ENCODE peak calls at places on chromosome 19, in eight cellular contexts. One of them, this sample, is unnamed.

GRCh38 chr19:55585658-55586339 is 5.2 kb upstream of the ZNF579 start:
- DNase-seq in heart left ventricle: peak; percentile 91
- DNase-seq in lower leg skin: peak; percentile 89
- DNase-seq in bronchial epithelial cell: no peak
- DNase-seq in neural progenitor cell: peak; percentile 89
- DNase-seq in skeletal muscle cell: peak; percentile 63
- DNase-seq in adrenal gland: peak; percentile 89
- DNase-seq in CD4-positive, alpha-beta memory T cell: peak; percentile 23
- DNase-seq in this sample: no peak

GRCh38 chr19:49888478-49888901 is 8.2 kb downstream of the IL4I1 start:
- DNase-seq in heart left ventricle: no peak
- DNase-seq in lower leg skin: no peak
- DNase-seq in bronchial epithelial cell: no peak
- DNase-seq in neural progenitor cell: no peak
- DNase-seq in skeletal muscle cell: no peak
- DNase-seq in adrenal gland: no peak
- DNase-seq in CD4-positive, alpha-beta memory T cell: no peak
- DNase-seq in this sample: no peak

GRCh38 chr19:30303131-30303654 is 69.0 kb upstream of the ZNF536 start:
- DNase-seq in heart left ventricle: no peak
- DNase-seq in lower leg skin: no peak
- DNase-seq in bronchial epithelial cell: no peak
- DNase-seq in neural progenitor cell: no peak
- DNase-seq in skeletal muscle cell: no peak
- DNase-seq in adrenal gland: no peak
- DNase-seq in CD4-positive, alpha-beta memory T cell: no peak
- DNase-seq in this sample: no peak

GRCh38 chr19:21482863-21483276 is 22.5 kb upstream of the ZNF429 start:
- DNase-seq in heart left ventricle: peak; percentile 73
- DNase-seq in lower leg skin: peak; percentile 86
- DNase-seq in bronchial epithelial cell: no peak
- DNase-seq in neural progenitor cell: peak; percentile 26
- DNase-seq in skeletal muscle cell: no peak
- DNase-seq in adrenal gland: peak; percentile 79
- DNase-seq in CD4-positive, alpha-beta memory T cell: peak; percentile 56
- DNase-seq in this sample: peak; percentile 37

GRCh38 chr19:11179716-11180297 is 17.5 kb downstream of the KANK2 start:
- DNase-seq in heart left ventricle: no peak
- DNase-seq in lower leg skin: no peak
- DNase-seq in bronchial epithelial cell: no peak
- DNase-seq in neural progenitor cell: no peak
- DNase-seq in skeletal muscle cell: no peak
- DNase-seq in adrenal gland: no peak
- DNase-seq in CD4-positive, alpha-beta memory T cell: no peak
- DNase-seq in this sample: peak; percentile 83

GRCh38 chr19:20612711-20613316 is 47.2 kb upstream of the ZNF737 start:
- DNase-seq in heart left ventricle: no peak
- DNase-seq in lower leg skin: no peak
- DNase-seq in bronchial epithelial cell: no peak
- DNase-seq in neural progenitor cell: no peak
- DNase-seq in skeletal muscle cell: no peak
- DNase-seq in adrenal gland: no peak
- DNase-seq in CD4-positive, alpha-beta memory T cell: no peak
- DNase-seq in this sample: no peak

GRCh38 chr19:36849701-36850645 is 703 bp upstream of the ZNF345 start:
- DNase-seq in heart left ventricle: peak; percentile 94
- DNase-seq in lower leg skin: peak; percentile 97
- DNase-seq in bronchial epithelial cell: peak; percentile 89
- DNase-seq in neural progenitor cell: peak; percentile 96
- DNase-seq in skeletal muscle cell: peak; percentile 68
- DNase-seq in adrenal gland: peak; percentile 95
- DNase-seq in CD4-positive, alpha-beta memory T cell: peak; percentile 86
- DNase-seq in this sample: peak; percentile 94

GRCh38 chr19:29677001-29677781 is 11.9 kb downstream of the PLEKHF1 start:
- DNase-seq in heart left ventricle: no peak
- DNase-seq in lower leg skin: peak; percentile 83
- DNase-seq in bronchial epithelial cell: no peak
- DNase-seq in neural progenitor cell: no peak
- DNase-seq in skeletal muscle cell: no peak
- DNase-seq in adrenal gland: no peak
- DNase-seq in CD4-positive, alpha-beta memory T cell: no peak
- DNase-seq in this sample: no peak

GRCh38 chr19:15897738-15898276 is at the start of gene CYP4F2:
- DNase-seq in heart left ventricle: no peak
- DNase-seq in lower leg skin: no peak
- DNase-seq in bronchial epithelial cell: no peak
- DNase-seq in neural progenitor cell: no peak
- DNase-seq in skeletal muscle cell: no peak
- DNase-seq in adrenal gland: no peak
- DNase-seq in CD4-positive, alpha-beta memory T cell: no peak
- DNase-seq in this sample: no peak

GRCh38 chr19:41565384-41565730 is 10.6 kb upstream of the CEACAM21 start:
- DNase-seq in heart left ventricle: no peak
- DNase-seq in lower leg skin: no peak
- DNase-seq in bronchial epithelial cell: no peak
- DNase-seq in neural progenitor cell: no peak
- DNase-seq in skeletal muscle cell: no peak
- DNase-seq in adrenal gland: no peak
- DNase-seq in CD4-positive, alpha-beta memory T cell: no peak
- DNase-seq in this sample: no peak

GRCh38 chr19:32166238-32166637 is 179.2 kb upstream of the ZNF507 start:
- DNase-seq in heart left ventricle: no peak
- DNase-seq in lower leg skin: peak; percentile 43
- DNase-seq in bronchial epithelial cell: no peak
- DNase-seq in neural progenitor cell: no peak
- DNase-seq in skeletal muscle cell: no peak
- DNase-seq in adrenal gland: no peak
- DNase-seq in CD4-positive, alpha-beta memory T cell: no peak
- DNase-seq in this sample: no peak

GRCh38 chr19:9407827-9408226 is 27.5 kb downstream of the ZNF266 start:
- DNase-seq in heart left ventricle: no peak
- DNase-seq in lower leg skin: no peak
- DNase-seq in bronchial epithelial cell: no peak
- DNase-seq in neural progenitor cell: no peak
- DNase-seq in skeletal muscle cell: no peak
- DNase-seq in adrenal gland: no peak
- DNase-seq in CD4-positive, alpha-beta memory T cell: no peak
- DNase-seq in this sample: no peak

GRCh38 chr19:9413240-9413954 is 22.0 kb downstream of the ZNF266 start:
- DNase-seq in heart left ventricle: no peak
- DNase-seq in lower leg skin: no peak
- DNase-seq in bronchial epithelial cell: no peak
- DNase-seq in neural progenitor cell: no peak
- DNase-seq in skeletal muscle cell: no peak
- DNase-seq in adrenal gland: no peak
- DNase-seq in CD4-positive, alpha-beta memory T cell: no peak
- DNase-seq in this sample: no peak
- H3K4me3 ChIP-seq in heart left ventricle: no peak overlapping the region
- H3K4me3 ChIP-seq in lower leg skin: no peak overlapping the region
- H3K4me3 ChIP-seq in bronchial epithelial cell: no peak overlapping the region
- H3K4me3 ChIP-seq in neural progenitor cell: no peak overlapping the region
- H3K4me3 ChIP-seq in skeletal muscle cell: no peak overlapping the region
- H3K4me3 ChIP-seq in adrenal gland: no peak overlapping the region
- H3K4me3 ChIP-seq in CD4-positive, alpha-beta memory T cell: no peak overlapping the region
- H3K4me3 ChIP-seq in this sample: no peak overlapping the region

GRCh38 chr19:1016647-1017114 is 4.2 kb downstream of the TMEM259 start:
- DNase-seq in heart left ventricle: no peak
- DNase-seq in lower leg skin: no peak
- DNase-seq in bronchial epithelial cell: peak; percentile 74
- DNase-seq in neural progenitor cell: no peak
- DNase-seq in skeletal muscle cell: no peak
- DNase-seq in adrenal gland: peak; percentile 87
- DNase-seq in CD4-positive, alpha-beta memory T cell: no peak
- DNase-seq in this sample: no peak
- H3K4me3 ChIP-seq in heart left ventricle: no peak overlapping the region
- H3K4me3 ChIP-seq in lower leg skin: no peak overlapping the region
- H3K4me3 ChIP-seq in bronchial epithelial cell: no peak overlapping the region
- H3K4me3 ChIP-seq in neural progenitor cell: no peak overlapping the region
- H3K4me3 ChIP-seq in skeletal muscle cell: no peak overlapping the region
- H3K4me3 ChIP-seq in adrenal gland: no peak overlapping the region
- H3K4me3 ChIP-seq in CD4-positive, alpha-beta memory T cell: no peak overlapping the region
- H3K4me3 ChIP-seq in this sample: no peak overlapping the region

GRCh38 chr19:2616741-2617392 is 85.6 kb downstream of the GNG7 start:
- DNase-seq in heart left ventricle: no peak
- DNase-seq in lower leg skin: no peak
- DNase-seq in bronchial epithelial cell: no peak
- DNase-seq in neural progenitor cell: no peak
- DNase-seq in skeletal muscle cell: no peak
- DNase-seq in adrenal gland: no peak
- DNase-seq in CD4-positive, alpha-beta memory T cell: no peak
- DNase-seq in this sample: no peak

GRCh38 chr19:2617393-2618165 is 84.9 kb downstream of the GNG7 start:
- DNase-seq in heart left ventricle: no peak
- DNase-seq in lower leg skin: no peak
- DNase-seq in bronchial epithelial cell: no peak
- DNase-seq in neural progenitor cell: no peak
- DNase-seq in skeletal muscle cell: no peak
- DNase-seq in adrenal gland: no peak
- DNase-seq in CD4-positive, alpha-beta memory T cell: no peak
- DNase-seq in this sample: no peak

GRCh38 chr19:2619076-2619475 is 83.4 kb downstream of the GNG7 start:
- DNase-seq in heart left ventricle: no peak
- DNase-seq in lower leg skin: no peak
- DNase-seq in bronchial epithelial cell: no peak
- DNase-seq in neural progenitor cell: no peak
- DNase-seq in skeletal muscle cell: no peak
- DNase-seq in adrenal gland: no peak
- DNase-seq in CD4-positive, alpha-beta memory T cell: no peak
- DNase-seq in this sample: peak; percentile 45

GRCh38 chr19:2615782-2616181 is 86.7 kb downstream of the GNG7 start:
- DNase-seq in heart left ventricle: no peak
- DNase-seq in lower leg skin: no peak
- DNase-seq in bronchial epithelial cell: no peak
- DNase-seq in neural progenitor cell: no peak
- DNase-seq in skeletal muscle cell: no peak
- DNase-seq in adrenal gland: no peak
- DNase-seq in CD4-positive, alpha-beta memory T cell: no peak
- DNase-seq in this sample: no peak

DNA sequence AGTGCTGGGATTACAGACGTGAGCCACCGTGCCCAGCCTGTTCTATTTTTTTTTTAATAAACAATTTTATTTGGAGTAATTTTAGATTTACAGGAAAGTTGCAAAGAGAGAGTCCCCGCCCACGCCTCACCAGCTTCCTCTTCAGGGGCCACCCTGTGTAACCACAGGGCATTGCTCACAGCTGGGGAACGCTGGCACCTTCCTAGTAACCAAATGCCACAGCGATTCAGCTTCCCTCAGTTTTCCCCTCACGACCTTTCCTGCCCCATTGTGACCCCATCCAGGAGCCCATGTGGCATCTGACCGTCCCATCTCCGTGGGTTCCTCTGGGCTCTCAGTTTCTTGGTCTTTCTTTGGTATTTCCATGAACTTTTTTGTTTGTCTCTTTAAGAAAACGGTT is 83.9 kb downstream of the GNG7 start:
- DNase-seq in heart left ventricle: peak; percentile 69
- DNase-seq in lower leg skin: peak; percentile 91
- DNase-seq in bronchial epithelial cell: peak; percentile 71
- DNase-seq in neural progenitor cell: no peak
- DNase-seq in skeletal muscle cell: no peak
- DNase-seq in adrenal gland: peak; percentile 81
- DNase-seq in CD4-positive, alpha-beta memory T cell: peak; percentile 53
- DNase-seq in this sample: peak; percentile 59
- H3K4me3 ChIP-seq in heart left ventricle: no peak overlapping the region
- H3K4me3 ChIP-seq in lower leg skin: no peak overlapping the region
- H3K4me3 ChIP-seq in bronchial epithelial cell: no peak overlapping the region
- H3K4me3 ChIP-seq in neural progenitor cell: no peak overlapping the region
- H3K4me3 ChIP-seq in skeletal muscle cell: no peak overlapping the region
- H3K4me3 ChIP-seq in adrenal gland: no peak overlapping the region
- H3K4me3 ChIP-seq in CD4-positive, alpha-beta memory T cell: peak overlapping the region; percentile 8
- H3K4me3 ChIP-seq in this sample: no peak overlapping the region

GRCh38 chr19:2887391-2887914 is 13.3 kb upstream of the ZNF57 start:
- DNase-seq in heart left ventricle: no peak
- DNase-seq in lower leg skin: no peak
- DNase-seq in bronchial epithelial cell: peak; percentile 70
- DNase-seq in neural progenitor cell: peak; percentile 66
- DNase-seq in skeletal muscle cell: no peak
- DNase-seq in adrenal gland: no peak
- DNase-seq in CD4-positive, alpha-beta memory T cell: peak; percentile 20
- DNase-seq in this sample: peak; percentile 80

GRCh38 chr19:2883686-2884439 is 16.7 kb downstream of the ZNF556 start:
- DNase-seq in heart left ventricle: no peak
- DNase-seq in lower leg skin: no peak
- DNase-seq in bronchial epithelial cell: no peak
- DNase-seq in neural progenitor cell: no peak
- DNase-seq in skeletal muscle cell: no peak
- DNase-seq in adrenal gland: no peak
- DNase-seq in CD4-positive, alpha-beta memory T cell: no peak
- DNase-seq in this sample: no peak

GRCh38 chr19:2885736-2886135 is 15.0 kb upstream of the ZNF57 start:
- DNase-seq in heart left ventricle: no peak
- DNase-seq in lower leg skin: no peak
- DNase-seq in bronchial epithelial cell: no peak
- DNase-seq in neural progenitor cell: no peak
- DNase-seq in skeletal muscle cell: no peak
- DNase-seq in adrenal gland: no peak
- DNase-seq in CD4-positive, alpha-beta memory T cell: no peak
- DNase-seq in this sample: no peak

DNA sequence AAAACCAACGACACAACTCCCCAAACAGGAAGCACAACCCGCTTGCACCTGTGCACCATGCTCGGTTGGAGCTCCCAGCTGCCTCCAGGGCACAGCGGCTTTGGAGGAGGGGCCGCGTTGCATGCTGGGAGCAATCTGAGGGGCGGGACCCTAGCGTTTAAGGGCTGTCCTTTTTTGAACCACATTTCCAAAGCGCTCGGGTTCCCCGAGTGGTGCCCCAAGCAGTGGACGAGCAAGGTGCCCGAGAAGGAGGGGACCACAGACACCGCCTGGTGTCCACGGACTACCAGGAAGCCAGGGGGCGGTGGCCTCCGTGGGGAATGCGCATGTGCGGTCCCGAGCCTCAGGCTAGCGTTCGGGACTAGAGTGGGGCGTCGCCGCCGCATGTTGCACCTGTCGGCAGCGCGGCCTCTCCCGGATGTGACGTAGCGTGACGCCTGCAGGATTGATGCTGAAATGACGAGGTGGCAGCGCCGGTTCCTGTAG is 11.9 kb upstream of the ZNF57 start:
- DNase-seq in heart left ventricle: peak; percentile 57
- DNase-seq in lower leg skin: no peak
- DNase-seq in bronchial epithelial cell: no peak
- DNase-seq in neural progenitor cell: no peak
- DNase-seq in skeletal muscle cell: no peak
- DNase-seq in adrenal gland: no peak
- DNase-seq in CD4-positive, alpha-beta memory T cell: peak; percentile 59
- DNase-seq in this sample: peak; percentile 83
- H3K4me3 ChIP-seq in heart left ventricle: no peak overlapping the region
- H3K4me3 ChIP-seq in lower leg skin: no peak overlapping the region
- H3K4me3 ChIP-seq in bronchial epithelial cell: no peak overlapping the region
- H3K4me3 ChIP-seq in neural progenitor cell: no peak overlapping the region
- H3K4me3 ChIP-seq in skeletal muscle cell: no peak overlapping the region
- H3K4me3 ChIP-seq in adrenal gland: no peak overlapping the region
- H3K4me3 ChIP-seq in CD4-positive, alpha-beta memory T cell: no peak overlapping the region
- H3K4me3 ChIP-seq in this sample: peak overlapping the region; percentile 48

GRCh38 chr19:12882589-12882988 is 1.3 kb upstream of the DNASE2 start:
- DNase-seq in heart left ventricle: no peak
- DNase-seq in lower leg skin: no peak
- DNase-seq in bronchial epithelial cell: no peak
- DNase-seq in neural progenitor cell: no peak
- DNase-seq in skeletal muscle cell: no peak
- DNase-seq in adrenal gland: no peak
- DNase-seq in CD4-positive, alpha-beta memory T cell: no peak
- DNase-seq in this sample: no peak
- H3K4me3 ChIP-seq in heart left ventricle: no peak overlapping the region
- H3K4me3 ChIP-seq in lower leg skin: no peak overlapping the region
- H3K4me3 ChIP-seq in bronchial epithelial cell: no peak overlapping the region
- H3K4me3 ChIP-seq in neural progenitor cell: no peak overlapping the region
- H3K4me3 ChIP-seq in skeletal muscle cell: no peak overlapping the region
- H3K4me3 ChIP-seq in adrenal gland: no peak overlapping the region
- H3K4me3 ChIP-seq in CD4-positive, alpha-beta memory T cell: no peak overlapping the region
- H3K4me3 ChIP-seq in this sample: no peak overlapping the region

GRCh38 chr19:39099341-39099740 is 15.2 kb downstream of the ACP7 start:
- DNase-seq in heart left ventricle: no peak
- DNase-seq in lower leg skin: no peak
- DNase-seq in bronchial epithelial cell: no peak
- DNase-seq in neural progenitor cell: no peak
- DNase-seq in skeletal muscle cell: no peak
- DNase-seq in adrenal gland: no peak
- DNase-seq in CD4-positive, alpha-beta memory T cell: no peak
- DNase-seq in this sample: no peak
- H3K4me3 ChIP-seq in heart left ventricle: no peak overlapping the region
- H3K4me3 ChIP-seq in lower leg skin: no peak overlapping the region
- H3K4me3 ChIP-seq in bronchial epithelial cell: no peak overlapping the region
- H3K4me3 ChIP-seq in neural progenitor cell: peak overlapping the region; percentile 35
- H3K4me3 ChIP-seq in skeletal muscle cell: no peak overlapping the region
- H3K4me3 ChIP-seq in adrenal gland: no peak overlapping the region
- H3K4me3 ChIP-seq in CD4-positive, alpha-beta memory T cell: no peak overlapping the region
- H3K4me3 ChIP-seq in this sample: no peak overlapping the region

This sample was measured in GM12865.